ENCODE peak calls at places on chromosomes 1 and 21, in six cellular contexts. One of them, this sample, is unnamed.

GRCh38 chr1:215482079-215482478 is 85.0 kb upstream of the KCTD3 start:
- DNase-seq in astrocyte of the cerebellum: no peak
- DNase-seq in coronary artery: no peak
- DNase-seq in hepatic stellate cell: no peak
- DNase-seq in stimulated activated CD4-positive, alpha-beta T cell treated with anti-CD3 and anti-CD28 coated beads, Interleukin-2, amount 100 ng/mL, for 48 hours: no peak
- DNase-seq in stimulated activated CD8-positive, alpha-beta memory T cell treated with anti-CD3 and anti-CD28 coated beads, Interleukin-4, amount 100 ng/mL, for 48 hours: no peak
- DNase-seq in this sample: no peak

GRCh38 chr1:175172503-175172902 is 20.1 kb downstream of the KIAA0040 start:
- DNase-seq in astrocyte of the cerebellum: no peak
- DNase-seq in coronary artery: no peak
- DNase-seq in hepatic stellate cell: no peak
- DNase-seq in stimulated activated CD4-positive, alpha-beta T cell treated with anti-CD3 and anti-CD28 coated beads, Interleukin-2, amount 100 ng/mL, for 48 hours: no peak
- DNase-seq in stimulated activated CD8-positive, alpha-beta memory T cell treated with anti-CD3 and anti-CD28 coated beads, Interleukin-4, amount 100 ng/mL, for 48 hours: no peak
- DNase-seq in this sample: no peak

GRCh38 chr1:245173446-245174178 is 18.8 kb downstream of the KIF26B start:
- DNase-seq in astrocyte of the cerebellum: no peak
- DNase-seq in coronary artery: no peak
- DNase-seq in hepatic stellate cell: no peak
- DNase-seq in stimulated activated CD4-positive, alpha-beta T cell treated with anti-CD3 and anti-CD28 coated beads, Interleukin-2, amount 100 ng/mL, for 48 hours: no peak
- DNase-seq in stimulated activated CD8-positive, alpha-beta memory T cell treated with anti-CD3 and anti-CD28 coated beads, Interleukin-4, amount 100 ng/mL, for 48 hours: no peak
- DNase-seq in this sample: no peak

GRCh38 chr1:208243522-208243850 is 698 bp downstream of the PLXNA2 start:
- DNase-seq in astrocyte of the cerebellum: no peak
- DNase-seq in coronary artery: no peak
- DNase-seq in hepatic stellate cell: no peak
- DNase-seq in stimulated activated CD4-positive, alpha-beta T cell treated with anti-CD3 and anti-CD28 coated beads, Interleukin-2, amount 100 ng/mL, for 48 hours: no peak
- DNase-seq in stimulated activated CD8-positive, alpha-beta memory T cell treated with anti-CD3 and anti-CD28 coated beads, Interleukin-4, amount 100 ng/mL, for 48 hours: peak
- DNase-seq in this sample: peak

GRCh38 chr1:221611930-221612777 is 129.7 kb downstream of the DUSP10 start:
- DNase-seq in astrocyte of the cerebellum: peak
- DNase-seq in coronary artery: no peak
- DNase-seq in hepatic stellate cell: peak
- DNase-seq in stimulated activated CD4-positive, alpha-beta T cell treated with anti-CD3 and anti-CD28 coated beads, Interleukin-2, amount 100 ng/mL, for 48 hours: no peak
- DNase-seq in stimulated activated CD8-positive, alpha-beta memory T cell treated with anti-CD3 and anti-CD28 coated beads, Interleukin-4, amount 100 ng/mL, for 48 hours: no peak
- DNase-seq in this sample: no peak

GRCh38 chr1:193438771-193439170 is 252.4 kb upstream of the B3GALT2 start:
- DNase-seq in astrocyte of the cerebellum: no peak
- DNase-seq in coronary artery: no peak
- DNase-seq in hepatic stellate cell: no peak
- DNase-seq in stimulated activated CD4-positive, alpha-beta T cell treated with anti-CD3 and anti-CD28 coated beads, Interleukin-2, amount 100 ng/mL, for 48 hours: no peak
- DNase-seq in stimulated activated CD8-positive, alpha-beta memory T cell treated with anti-CD3 and anti-CD28 coated beads, Interleukin-4, amount 100 ng/mL, for 48 hours: no peak
- DNase-seq in this sample: no peak

GRCh38 chr1:31529999-31530705 is 46.2 kb upstream of the TINAGL1 start:
- DNase-seq in astrocyte of the cerebellum: no peak
- DNase-seq in coronary artery: no peak
- DNase-seq in hepatic stellate cell: no peak
- DNase-seq in stimulated activated CD4-positive, alpha-beta T cell treated with anti-CD3 and anti-CD28 coated beads, Interleukin-2, amount 100 ng/mL, for 48 hours: no peak
- DNase-seq in stimulated activated CD8-positive, alpha-beta memory T cell treated with anti-CD3 and anti-CD28 coated beads, Interleukin-4, amount 100 ng/mL, for 48 hours: no peak
- DNase-seq in this sample: no peak

GRCh38 chr1:204406621-204407020 is 5.0 kb downstream of the PPP1R15B start:
- DNase-seq in astrocyte of the cerebellum: no peak
- DNase-seq in coronary artery: no peak
- DNase-seq in hepatic stellate cell: no peak
- DNase-seq in stimulated activated CD4-positive, alpha-beta T cell treated with anti-CD3 and anti-CD28 coated beads, Interleukin-2, amount 100 ng/mL, for 48 hours: no peak
- DNase-seq in stimulated activated CD8-positive, alpha-beta memory T cell treated with anti-CD3 and anti-CD28 coated beads, Interleukin-4, amount 100 ng/mL, for 48 hours: no peak
- DNase-seq in this sample: no peak

GRCh38 chr1:187032982-187033705 is 204.4 kb downstream of the PLA2G4A start:
- DNase-seq in astrocyte of the cerebellum: no peak
- DNase-seq in coronary artery: no peak
- DNase-seq in hepatic stellate cell: no peak
- DNase-seq in stimulated activated CD4-positive, alpha-beta T cell treated with anti-CD3 and anti-CD28 coated beads, Interleukin-2, amount 100 ng/mL, for 48 hours: no peak
- DNase-seq in stimulated activated CD8-positive, alpha-beta memory T cell treated with anti-CD3 and anti-CD28 coated beads, Interleukin-4, amount 100 ng/mL, for 48 hours: no peak
- DNase-seq in this sample: no peak

GRCh38 chr1:32066489-32066873 is 6.3 kb upstream of the TMEM39B start:
- DNase-seq in astrocyte of the cerebellum: no peak
- DNase-seq in coronary artery: peak
- DNase-seq in hepatic stellate cell: peak
- DNase-seq in stimulated activated CD4-positive, alpha-beta T cell treated with anti-CD3 and anti-CD28 coated beads, Interleukin-2, amount 100 ng/mL, for 48 hours: no peak
- DNase-seq in stimulated activated CD8-positive, alpha-beta memory T cell treated with anti-CD3 and anti-CD28 coated beads, Interleukin-4, amount 100 ng/mL, for 48 hours: no peak
- DNase-seq in this sample: no peak

GRCh38 chr1:72282271-72282656 is at the start of gene NEGR1:
- DNase-seq in astrocyte of the cerebellum: peak
- DNase-seq in coronary artery: peak
- DNase-seq in hepatic stellate cell: peak
- DNase-seq in stimulated activated CD4-positive, alpha-beta T cell treated with anti-CD3 and anti-CD28 coated beads, Interleukin-2, amount 100 ng/mL, for 48 hours: no peak
- DNase-seq in stimulated activated CD8-positive, alpha-beta memory T cell treated with anti-CD3 and anti-CD28 coated beads, Interleukin-4, amount 100 ng/mL, for 48 hours: peak
- DNase-seq in this sample: peak

GRCh38 chr1:93442276-93442675 is 5.6 kb upstream of the FNBP1L start:
- DNase-seq in astrocyte of the cerebellum: no peak
- DNase-seq in coronary artery: no peak
- DNase-seq in hepatic stellate cell: no peak
- DNase-seq in stimulated activated CD4-positive, alpha-beta T cell treated with anti-CD3 and anti-CD28 coated beads, Interleukin-2, amount 100 ng/mL, for 48 hours: no peak
- DNase-seq in stimulated activated CD8-positive, alpha-beta memory T cell treated with anti-CD3 and anti-CD28 coated beads, Interleukin-4, amount 100 ng/mL, for 48 hours: no peak
- DNase-seq in this sample: no peak

GRCh38 chr21:36684957-36685714 is 13.8 kb upstream of the SIM2 start:
- DNase-seq in astrocyte of the cerebellum: no peak
- DNase-seq in coronary artery: no peak
- DNase-seq in hepatic stellate cell: no peak
- DNase-seq in stimulated activated CD4-positive, alpha-beta T cell treated with anti-CD3 and anti-CD28 coated beads, Interleukin-2, amount 100 ng/mL, for 48 hours: no peak
- DNase-seq in stimulated activated CD8-positive, alpha-beta memory T cell treated with anti-CD3 and anti-CD28 coated beads, Interleukin-4, amount 100 ng/mL, for 48 hours: no peak
- DNase-seq in this sample: no peak

GRCh38 chr1:31714442-31715096 is 10.8 kb upstream of the COL16A1 start:
- DNase-seq in astrocyte of the cerebellum: no peak
- DNase-seq in coronary artery: peak
- DNase-seq in hepatic stellate cell: peak
- DNase-seq in stimulated activated CD4-positive, alpha-beta T cell treated with anti-CD3 and anti-CD28 coated beads, Interleukin-2, amount 100 ng/mL, for 48 hours: no peak
- DNase-seq in stimulated activated CD8-positive, alpha-beta memory T cell treated with anti-CD3 and anti-CD28 coated beads, Interleukin-4, amount 100 ng/mL, for 48 hours: peak
- DNase-seq in this sample: no peak

GRCh38 chr1:208412994-208413393 is 168.8 kb upstream of the PLXNA2 start:
- DNase-seq in astrocyte of the cerebellum: no peak
- DNase-seq in coronary artery: no peak
- DNase-seq in hepatic stellate cell: no peak
- DNase-seq in stimulated activated CD4-positive, alpha-beta T cell treated with anti-CD3 and anti-CD28 coated beads, Interleukin-2, amount 100 ng/mL, for 48 hours: no peak
- DNase-seq in stimulated activated CD8-positive, alpha-beta memory T cell treated with anti-CD3 and anti-CD28 coated beads, Interleukin-4, amount 100 ng/mL, for 48 hours: no peak
- DNase-seq in this sample: no peak

GRCh38 chr1:159804924-159805323 is 2.8 kb downstream of the FCRL6 start:
- DNase-seq in astrocyte of the cerebellum: no peak
- DNase-seq in coronary artery: no peak
- DNase-seq in hepatic stellate cell: no peak
- DNase-seq in stimulated activated CD4-positive, alpha-beta T cell treated with anti-CD3 and anti-CD28 coated beads, Interleukin-2, amount 100 ng/mL, for 48 hours: no peak
- DNase-seq in stimulated activated CD8-positive, alpha-beta memory T cell treated with anti-CD3 and anti-CD28 coated beads, Interleukin-4, amount 100 ng/mL, for 48 hours: no peak
- DNase-seq in this sample: no peak

GRCh38 chr1:19038096-19038495 is 81.6 kb upstream of the IFFO2 start:
- DNase-seq in astrocyte of the cerebellum: no peak
- DNase-seq in coronary artery: no peak
- DNase-seq in hepatic stellate cell: no peak
- DNase-seq in stimulated activated CD4-positive, alpha-beta T cell treated with anti-CD3 and anti-CD28 coated beads, Interleukin-2, amount 100 ng/mL, for 48 hours: no peak
- DNase-seq in stimulated activated CD8-positive, alpha-beta memory T cell treated with anti-CD3 and anti-CD28 coated beads, Interleukin-4, amount 100 ng/mL, for 48 hours: no peak
- DNase-seq in this sample: no peak

GRCh38 chr1:54461731-54462596 is 55.8 kb upstream of the SSBP3 start:
- DNase-seq in astrocyte of the cerebellum: no peak
- DNase-seq in coronary artery: peak
- DNase-seq in hepatic stellate cell: no peak
- DNase-seq in stimulated activated CD4-positive, alpha-beta T cell treated with anti-CD3 and anti-CD28 coated beads, Interleukin-2, amount 100 ng/mL, for 48 hours: no peak
- DNase-seq in stimulated activated CD8-positive, alpha-beta memory T cell treated with anti-CD3 and anti-CD28 coated beads, Interleukin-4, amount 100 ng/mL, for 48 hours: no peak
- DNase-seq in this sample: no peak

GRCh38 chr1:39842726-39843305 is 40.5 kb downstream of the TRIT1 start:
- DNase-seq in astrocyte of the cerebellum: no peak
- DNase-seq in coronary artery: no peak
- DNase-seq in hepatic stellate cell: no peak
- DNase-seq in stimulated activated CD4-positive, alpha-beta T cell treated with anti-CD3 and anti-CD28 coated beads, Interleukin-2, amount 100 ng/mL, for 48 hours: no peak
- DNase-seq in stimulated activated CD8-positive, alpha-beta memory T cell treated with anti-CD3 and anti-CD28 coated beads, Interleukin-4, amount 100 ng/mL, for 48 hours: no peak
- DNase-seq in this sample: no peak

GRCh38 chr1:85692730-85693314 is 15.4 kb downstream of the ZNHIT6 start:
- DNase-seq in astrocyte of the cerebellum: peak
- DNase-seq in coronary artery: no peak
- DNase-seq in hepatic stellate cell: no peak
- DNase-seq in stimulated activated CD4-positive, alpha-beta T cell treated with anti-CD3 and anti-CD28 coated beads, Interleukin-2, amount 100 ng/mL, for 48 hours: no peak
- DNase-seq in stimulated activated CD8-positive, alpha-beta memory T cell treated with anti-CD3 and anti-CD28 coated beads, Interleukin-4, amount 100 ng/mL, for 48 hours: no peak
- DNase-seq in this sample: no peak

GRCh38 chr1:20069932-20070331 is at the start of gene PLA2G5:
- DNase-seq in astrocyte of the cerebellum: peak
- DNase-seq in coronary artery: peak
- DNase-seq in hepatic stellate cell: no peak
- DNase-seq in stimulated activated CD4-positive, alpha-beta T cell treated with anti-CD3 and anti-CD28 coated beads, Interleukin-2, amount 100 ng/mL, for 48 hours: no peak
- DNase-seq in stimulated activated CD8-positive, alpha-beta memory T cell treated with anti-CD3 and anti-CD28 coated beads, Interleukin-4, amount 100 ng/mL, for 48 hours: no peak
- DNase-seq in this sample: no peak

GRCh38 chr21:36155603-36156338 is 853 bp upstream of the DOP1B start:
- DNase-seq in astrocyte of the cerebellum: no peak
- DNase-seq in coronary artery: no peak
- DNase-seq in hepatic stellate cell: no peak
- DNase-seq in stimulated activated CD4-positive, alpha-beta T cell treated with anti-CD3 and anti-CD28 coated beads, Interleukin-2, amount 100 ng/mL, for 48 hours: no peak
- DNase-seq in stimulated activated CD8-positive, alpha-beta memory T cell treated with anti-CD3 and anti-CD28 coated beads, Interleukin-4, amount 100 ng/mL, for 48 hours: no peak
- DNase-seq in this sample: no peak

GRCh38 chr1:170321113-170321512 is 175.4 kb downstream of the NTMT2 start:
- DNase-seq in astrocyte of the cerebellum: peak
- DNase-seq in coronary artery: no peak
- DNase-seq in hepatic stellate cell: peak
- DNase-seq in stimulated activated CD4-positive, alpha-beta T cell treated with anti-CD3 and anti-CD28 coated beads, Interleukin-2, amount 100 ng/mL, for 48 hours: no peak
- DNase-seq in stimulated activated CD8-positive, alpha-beta memory T cell treated with anti-CD3 and anti-CD28 coated beads, Interleukin-4, amount 100 ng/mL, for 48 hours: no peak
- DNase-seq in this sample: no peak

GRCh38 chr1:26287033-26287711 is 7.3 kb downstream of the SH3BGRL3 start:
- DNase-seq in astrocyte of the cerebellum: no peak
- DNase-seq in coronary artery: no peak
- DNase-seq in hepatic stellate cell: peak
- DNase-seq in stimulated activated CD4-positive, alpha-beta T cell treated with anti-CD3 and anti-CD28 coated beads, Interleukin-2, amount 100 ng/mL, for 48 hours: no peak
- DNase-seq in stimulated activated CD8-positive, alpha-beta memory T cell treated with anti-CD3 and anti-CD28 coated beads, Interleukin-4, amount 100 ng/mL, for 48 hours: peak
- DNase-seq in this sample: no peak

GRCh38 chr1:24215226-24215814 is 28.2 kb upstream of the IFNLR1 start:
- DNase-seq in astrocyte of the cerebellum: no peak
- DNase-seq in coronary artery: no peak
- DNase-seq in hepatic stellate cell: no peak
- DNase-seq in stimulated activated CD4-positive, alpha-beta T cell treated with anti-CD3 and anti-CD28 coated beads, Interleukin-2, amount 100 ng/mL, for 48 hours: no peak
- DNase-seq in stimulated activated CD8-positive, alpha-beta memory T cell treated with anti-CD3 and anti-CD28 coated beads, Interleukin-4, amount 100 ng/mL, for 48 hours: no peak
- DNase-seq in this sample: no peak

This sample was measured in 8988T.